ENCODE peak calls at places on chromosomes 13 and 19, in four cellular contexts. U, T, F and Y are unnamed samples.

GRCh38 chr19:10922638-10923014 is 5.8 kb downstream of the YIPF2 start:
- ATAC-seq in U (no peak), T (no peak), F (no peak), Y (no peak)

GRCh38 chr19:32349724-32350475 is 4.5 kb downstream of the ZNF507 start:
- ATAC-seq in U (no peak), T (no peak), F (no peak), Y (no peak)

GRCh38 chr19:31220540-31220939 is 128.7 kb downstream of the TSHZ3 start:
- ATAC-seq in U (no peak), T (no peak), F (no peak), Y (no peak)

GRCh38 chr19:44700547-44700946 is 1.6 kb downstream of the CEACAM16 start:
- ATAC-seq in U (no peak), T (no peak), F (no peak), Y (no peak)

GRCh38 chr19:47663435-47663910 is 49.7 kb upstream of the EHD2 start:
- ATAC-seq in U (no peak), T (no peak), F (peak), Y (peak)

GRCh38 chr19:1312732-1313694 is 27.3 kb downstream of the EFNA2 start:
- ATAC-seq in U (peak), T (no peak), F (no peak), Y (no peak)

GRCh38 chr19:13014101-13014920 is 19.0 kb downstream of the NFIX start:
- ATAC-seq in U (no peak), T (no peak), F (no peak), Y (no peak)

GRCh38 chr13:101298517-101298916 is 117.8 kb downstream of the NALCN start:
- ATAC-seq in U (no peak), T (peak), F (no peak), Y (no peak)

GRCh38 chr19:49930483-49931011 is 1.2 kb upstream of the NUP62 start:
- ATAC-seq in U (no peak), T (no peak), F (no peak), Y (no peak)

GRCh38 chr13:40635315-40635995 is 31.0 kb downstream of the FOXO1 start:
- ATAC-seq in U (peak), T (peak), F (no peak), Y (no peak)

GRCh38 chr13:34408635-34409034 is 533.4 kb upstream of the NBEA start:
- ATAC-seq in U (no peak), T (no peak), F (no peak), Y (no peak)

GRCh38 chr19:38100589-38100988 is 123.4 kb downstream of the DPF1 start:
- ATAC-seq in U (no peak), T (no peak), F (no peak), Y (no peak)

GRCh38 chr13:46334008-46334407 is 53.0 kb downstream of the RUBCNL start:
- ATAC-seq in U (no peak), T (peak), F (no peak), Y (no peak)

GRCh38 chr13:96475103-96475502 is 385.2 kb downstream of the HS6ST3 start:
- ATAC-seq in U (no peak), T (no peak), F (no peak), Y (no peak)

GRCh38 chr13:112708560-112709240 is 18.9 kb downstream of the ATP11A start:
- ATAC-seq in U (no peak), T (no peak), F (no peak), Y (no peak)

GRCh38 chr19:29502581-29502850 is 23.3 kb upstream of the VSTM2B start:
- ATAC-seq in U (no peak), T (no peak), F (no peak), Y (no peak)

GRCh38 chr19:44882063-44882462 is 9.0 kb upstream of the TOMM40 start:
- ATAC-seq in U (no peak), T (no peak), F (no peak), Y (no peak)

GRCh38 chr19:1864480-1865171 is 1.2 kb upstream of the KLF16 start:
- ATAC-seq in U (peak), T (peak), F (peak), Y (peak)

GRCh38 chr19:679418-680286 is 3.5 kb downstream of the FSTL3 start:
- ATAC-seq in U (peak), T (peak), F (peak), Y (peak)

GRCh38 chr19:39275578-39275977 is 7.4 kb downstream of the IFNL2 start:
- ATAC-seq in U (no peak), T (no peak), F (no peak), Y (no peak)

GRCh38 chr13:95445116-95445515 is 107.4 kb upstream of the CLDN10 start:
- ATAC-seq in U (no peak), T (no peak), F (no peak), Y (no peak)

GRCh38 chr19:47750752-47751151 is 5.4 kb downstream of the NOP53 start:
- ATAC-seq in U (no peak), T (no peak), F (no peak), Y (no peak)

GRCh38 chr19:49786432-49786831 is 19.6 kb downstream of the AP2A1 start:
- ATAC-seq in U (no peak), T (no peak), F (peak), Y (peak)

GRCh38 chr13:43127103-43127817 is 103.9 kb downstream of the DNAJC15 start:
- ATAC-seq in U (no peak), T (peak), F (no peak), Y (no peak)

GRCh38 chr19:13060233-13060963 is 42.3 kb downstream of the LYL1 start:
- ATAC-seq in U (peak), T (no peak), F (peak), Y (no peak)

GRCh38 chr19:19294914-19295313 is 21.8 kb upstream of the TM6SF2 start:
- ATAC-seq in U (no peak), T (no peak), F (no peak), Y (no peak)

GRCh38 chr19:56295531-56296455 is 18.8 kb downstream of the ZSCAN5A start:
- ATAC-seq in U (no peak), T (no peak), F (no peak), Y (no peak)

GRCh38 chr13:76798037-76798436 is 88.2 kb downstream of the KCTD12 start:
- ATAC-seq in U (no peak), T (peak), F (peak), Y (no peak)

GRCh38 chr19:45515081-45515624 is 7.9 kb downstream of the VASP start:
- ATAC-seq in U (peak), T (peak), F (peak), Y (peak)

GRCh38 chr13:30147380-30147779 is 160.0 kb downstream of the KATNAL1 start:
- ATAC-seq in U (no peak), T (peak), F (no peak), Y (no peak)

GRCh38 chr13:21060063-21060826 is 1.1 kb downstream of the LATS2 start:
- ATAC-seq in U (peak), T (no peak), F (peak), Y (peak)

GRCh38 chr19:29247912-29248311 is 35.0 kb upstream of the UQCRFS1 start:
- ATAC-seq in U (peak), T (no peak), F (peak), Y (no peak)

GRCh38 chr13:113912596-113912995 is 48.7 kb upstream of the GAS6 start:
- ATAC-seq in U (no peak), T (no peak), F (no peak), Y (no peak)

GRCh38 chr19:43641333-43641732 is 1.7 kb upstream of the CADM4 start:
- ATAC-seq in U (no peak), T (no peak), F (no peak), Y (no peak)

GRCh38 chr19:31070126-31070525 is 279.1 kb downstream of the TSHZ3 start:
- ATAC-seq in U (no peak), T (no peak), F (no peak), Y (no peak)

GRCh38 chr13:38309397-38309796 is 40.3 kb upstream of the UFM1 start:
- ATAC-seq in U (no peak), T (no peak), F (no peak), Y (no peak)

GRCh38 chr19:41430907-41431306 is 3.7 kb upstream of the B3GNT8 start:
- ATAC-seq in U (no peak), T (no peak), F (no peak), Y (no peak)

GRCh38 chr19:4606921-4607678 is 32.2 kb upstream of the TNFAIP8L1 start:
- ATAC-seq in U (peak), T (peak), F (peak), Y (no peak)

GRCh38 chr19:8430650-8431049 is 14.1 kb upstream of the HNRNPM start:
- ATAC-seq in U (no peak), T (no peak), F (no peak), Y (no peak)

GRCh38 chr19:8426283-8426682 is 13.2 kb downstream of the MARCHF2 start:
- ATAC-seq in U (no peak), T (no peak), F (no peak), Y (no peak)

GRCh38 chr19:8429044-8429443 is 15.7 kb upstream of the HNRNPM start:
- ATAC-seq in U (no peak), T (no peak), F (no peak), Y (no peak)

DNA sequence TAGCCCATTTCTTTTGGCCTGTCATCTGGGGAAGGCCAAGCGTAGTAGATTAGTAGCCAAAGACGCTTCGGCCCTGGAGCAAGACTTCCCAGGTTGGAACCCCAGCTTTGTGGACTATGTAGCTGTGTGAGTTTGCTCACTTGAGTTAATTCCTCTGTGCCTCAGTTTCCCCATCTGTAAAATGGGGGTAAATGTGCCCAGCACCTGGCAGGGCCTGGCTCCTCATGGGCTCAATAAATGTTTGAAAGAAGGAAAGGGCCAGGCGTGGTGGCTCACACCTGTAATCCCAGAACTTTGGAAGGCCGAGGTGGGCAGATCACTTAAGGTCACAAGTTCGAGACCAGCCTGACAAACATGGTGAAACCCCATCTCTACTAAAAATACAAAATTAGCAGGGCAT is 14.9 kb upstream of the HNRNPM start:
- ATAC-seq in U (no peak), T (no peak), F (no peak), Y (no peak)
- TF ChIP-seq EP300 in U (no peak), T (no peak), F (no peak), Y (no peak)

DNA sequence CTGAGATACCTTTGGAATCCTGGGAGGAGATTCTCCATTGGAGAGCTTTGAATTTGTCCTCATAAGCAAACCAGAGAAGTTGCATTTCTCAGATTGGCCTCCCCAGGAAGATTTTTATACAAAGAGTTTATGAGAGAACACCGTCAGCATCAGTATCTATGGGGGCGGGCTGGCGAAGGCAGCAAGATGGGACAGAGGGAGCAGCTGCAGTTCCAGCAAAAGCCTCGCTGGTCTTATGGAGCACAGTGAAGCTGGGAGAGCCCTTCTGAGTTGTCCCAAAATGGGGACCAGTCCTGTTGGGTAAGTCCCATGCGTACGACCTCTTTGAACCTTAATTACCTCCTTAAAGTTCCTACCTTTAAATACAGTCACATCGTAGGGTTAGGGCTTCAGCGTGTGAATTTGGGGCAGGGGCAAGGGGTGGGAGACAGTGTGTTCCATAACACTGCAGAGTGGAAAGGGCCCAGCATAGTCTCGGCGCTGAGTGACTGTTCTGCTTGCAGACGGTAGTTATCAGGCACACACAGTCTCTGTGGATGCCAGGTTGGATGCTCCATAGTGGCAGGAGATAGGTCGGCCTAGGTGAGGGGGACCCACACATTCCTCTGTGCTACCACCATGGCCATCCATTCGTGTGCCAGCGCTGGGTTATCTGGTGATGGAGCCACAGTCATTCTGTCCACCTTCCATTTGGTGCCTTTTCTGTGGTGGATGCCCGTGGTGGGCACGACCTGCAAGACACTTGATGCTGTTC is 34.9 kb upstream of the GPR183 start:
- ATAC-seq in U (no peak), T (no peak), F (no peak), Y (no peak)
- TF ChIP-seq POLR2AphosphoS5 in U (no peak), T (no peak), F (no peak), Y (no peak)

GRCh38 chr13:78121001-78121400 is 202.4 kb upstream of the EDNRB start:
- ATAC-seq in U (no peak), T (no peak), F (no peak), Y (no peak)
- TF ChIP-seq CTCF in U (no peak), T (no peak), F (no peak), Y (no peak)

DNA sequence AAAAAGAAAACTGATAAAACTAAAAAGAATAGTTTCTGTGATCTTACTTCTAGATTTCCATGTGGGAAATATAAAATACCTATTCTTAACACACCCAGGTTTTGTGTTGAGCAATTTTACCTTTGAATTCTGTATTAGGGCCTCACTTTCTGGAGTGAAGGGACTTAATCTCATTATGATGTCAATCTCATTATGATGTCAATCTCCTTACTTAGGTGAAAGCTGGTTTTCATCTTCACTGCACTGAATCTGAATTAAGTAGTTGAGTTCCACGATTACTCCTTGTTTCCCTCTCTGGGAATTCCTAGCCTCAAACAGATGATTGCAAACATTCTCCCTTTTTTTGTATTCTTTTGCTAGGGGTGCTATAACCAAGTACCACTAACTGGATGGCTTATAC is 1367.2 kb downstream of the EFNB2 start:
- ATAC-seq in U (no peak), T (no peak), F (no peak), Y (no peak)
- TF ChIP-seq EP300 in U (no peak), T (no peak), F (no peak), Y (no peak)